ENCODE peak calls at places on chromosomes 4 and X, in eight cellular contexts. K is amygdala; F is left ventricle myocardium inferior; O is stimulated activated CD8-positive, alpha-beta memory T cell treated with anti-CD3 and anti-CD28 coated beads, Interleukin-2, amount 100 ng/mL, for 48 hours; J is A172; P is ELF-1; L is omental fat pad; E is uterus. D is an unnamed sample.

GRCh38 chr4:181819951-181820350 is 423.3 kb upstream of the TENM3 start:
- DNase-seq in O (no peak), F (no peak), J (no peak), P (no peak), E (no peak), L (no peak), K (no peak), D (no peak)

GRCh38 chrX:134566506-134566905 is 91.8 kb downstream of the PLAC1 start:
- DNase-seq in O (no peak), L (no peak), F (no peak), E (no peak), P (no peak), K (no peak), J (no peak), D (no peak)

GRCh38 chr4:145540235-145540634 is 58.6 kb downstream of the SMAD1 start:
- DNase-seq in K (no peak), O (no peak), E (no peak), F (no peak), L (no peak), J (no peak), P (no peak), D (no peak)

GRCh38 chrX:134935286-134935685 is 55.5 kb upstream of the SMIM10 start:
- DNase-seq in P (no peak), K (no peak), F (no peak), J (no peak), O (no peak), L (no peak), E (no peak), D (no peak)

GRCh38 chr4:40897557-40898203 is 147.9 kb downstream of the NSUN7 start:
- DNase-seq in E (peak), F (peak), P (peak), O (peak), J (peak), K (peak), L (no peak), D (peak)

GRCh38 chr4:24024597-24024996 is 134.8 kb upstream of the PPARGC1A start:
- DNase-seq in J (no peak), E (no peak), L (no peak), O (no peak), K (no peak), F (no peak), P (no peak), D (no peak)

GRCh38 chr4:110310795-110311194 is 112.4 kb upstream of the ELOVL6 start:
- DNase-seq in F (no peak), L (no peak), J (no peak), P (no peak), O (no peak), E (no peak), K (no peak), D (no peak)

GRCh38 chr4:123939621-123940020 is 543.0 kb downstream of the SPRY1 start:
- DNase-seq in F (no peak), K (no peak), L (no peak), P (no peak), J (peak), E (no peak), O (no peak), D (no peak)

GRCh38 chr4:166896254-166896653 is 338.0 kb downstream of the SPOCK3 start:
- DNase-seq in J (no peak), K (no peak), O (no peak), E (no peak), P (no peak), F (no peak), L (no peak), D (no peak)

GRCh38 chrX:123878177-123878576 is 18.3 kb downstream of the XIAP start:
- DNase-seq in K (no peak), E (no peak), F (no peak), P (no peak), L (no peak), O (no peak), J (no peak), D (no peak)

GRCh38 chr4:41881931-41882621 is 53.2 kb upstream of the TMEM33 start:
- DNase-seq in P (peak), E (no peak), L (no peak), K (no peak), O (no peak), F (no peak), J (no peak), D (no peak)

GRCh38 chrX:30521440-30522182 is 56.0 kb downstream of the TASL start:
- DNase-seq in O (no peak), P (peak), E (no peak), K (no peak), J (peak), L (no peak), F (no peak), D (no peak)

GRCh38 chrX:47186096-47186740 is 7.4 kb upstream of the UBA1 start:
- DNase-seq in K (no peak), F (no peak), P (no peak), O (no peak), J (no peak), E (no peak), L (no peak), D (no peak)

GRCh38 chrX:120604359-120604782 is 470 bp downstream of the MCTS1 start:
- DNase-seq in J (no peak), F (no peak), L (no peak), K (peak), E (no peak), O (no peak), P (peak), D (no peak)

GRCh38 chr4:176188654-176189053 is 6.7 kb downstream of the SPATA4 start:
- DNase-seq in J (no peak), O (no peak), F (no peak), L (no peak), K (no peak), E (no peak), P (no peak), D (no peak)

GRCh38 chr4:103718993-103719319 is 829 bp downstream of the TACR3 start:
- DNase-seq in F (no peak), L (no peak), J (no peak), O (no peak), E (no peak), K (no peak), P (no peak), D (no peak)

GRCh38 chr4:116796022-116796421 is 289.4 kb downstream of the TRAM1L1 start:
- DNase-seq in O (no peak), P (peak), F (no peak), J (no peak), K (no peak), L (no peak), E (no peak), D (no peak)

GRCh38 chr4:28177641-28178040 is 1317.0 kb downstream of the STIM2 start:
- DNase-seq in J (no peak), P (no peak), E (no peak), L (no peak), O (no peak), K (no peak), F (no peak), D (no peak)

GRCh38 chr4:100949350-100949935 is 397.9 kb downstream of the PPP3CA start:
- DNase-seq in L (no peak), J (no peak), F (no peak), O (no peak), E (no peak), P (no peak), K (no peak), D (no peak)

GRCh38 chrX:120839506-120839905 is 36.2 kb downstream of the CT47B1 start:
- DNase-seq in E (no peak), L (no peak), P (no peak), O (no peak), K (no peak), J (peak), F (no peak), D (no peak)

GRCh38 chr4:108058685-108059440 is 69.2 kb downstream of the HADH start:
- DNase-seq in L (no peak), E (no peak), K (no peak), F (no peak), P (peak), J (peak), O (no peak), D (peak)

GRCh38 chrX:107825698-107826285 is at the start of gene MID2:
- DNase-seq in P (peak), O (peak), E (peak), J (peak), L (no peak), K (no peak), F (peak), D (peak)